ENCODE peak calls at places on chromosomes 6 and 20, in five cellular contexts. L, Z, T, R and F are unnamed samples.
A peak's percentile ranks its signal among the peaks of the same experiment; 100 is the strongest.

GRCh38 chr6:4776967-4777925 is 1.0 kb downstream of the CDYL start:
- DNase-seq in Z (no peak), T (peak; percentile 10), R (peak; percentile 9), L (no peak), F (peak; percentile 66)

GRCh38 chr6:88780714-88781389 is 182.6 kb downstream of the RNGTT start:
- DNase-seq in L (peak; percentile 5), R (peak; percentile 22), T (peak; percentile 63), Z (peak; percentile 58), F (peak; percentile 21)

GRCh38 chr20:23692725-23693124 is 3.9 kb upstream of the CST4 start:
- DNase-seq in R (no peak), Z (no peak), L (no peak), T (no peak), F (no peak)

GRCh38 chr6:80872194-80872950 is 765.9 kb downstream of the BCKDHB start:
- DNase-seq in T (no peak), R (peak; percentile 79), Z (no peak), L (no peak), F (peak; percentile 64)

GRCh38 chr6:53547166-53547814 is 2.4 kb upstream of the GCLC start:
- DNase-seq in R (no peak), T (no peak), Z (no peak), L (no peak), F (no peak)

GRCh38 chr6:44806656-44807055 is 419.1 kb downstream of the CDC5L start:
- DNase-seq in R (no peak), Z (no peak), L (no peak), T (peak; percentile 16), F (no peak)

GRCh38 chr6:168332020-168332419 is 12.4 kb upstream of the DACT2 start:
- DNase-seq in R (no peak), Z (no peak), L (no peak), T (no peak), F (no peak)

GRCh38 chr20:32450484-32451061 is 92.4 kb downstream of the ASXL1 start:
- DNase-seq in Z (peak; percentile 39), T (no peak), L (no peak), R (no peak), F (no peak)

GRCh38 chr20:61451009-61451408 is 198.9 kb downstream of the CDH4 start:
- DNase-seq in T (no peak), Z (no peak), L (no peak), R (no peak), F (no peak)

GRCh38 chr20:43996240-43996930 is 81.7 kb downstream of the TOX2 start:
- DNase-seq in T (no peak), L (no peak), R (no peak), Z (no peak), F (no peak)
- H3K36me3 ChIP-seq in T (no peaks in the 10 kb centered on the region), L (no peaks in the 10 kb centered on the region), R (no peaks in the 10 kb centered on the region), Z (no peaks in the 10 kb centered on the region), F (no peaks in the 10 kb centered on the region)

GRCh38 chr6:106098383-106099234 is 12.5 kb downstream of the PRDM1 start:
- DNase-seq in L (no peak), T (no peak), R (no peak), Z (peak; percentile 83), F (no peak)
- H3K4me3 ChIP-seq in L (peak overlapping the region; percentile 28), T (no peak overlapping the region), R (peak overlapping the region; percentile 30), Z (peak overlapping the region; percentile 75), F (peak overlapping the region; percentile 20)

DNA sequence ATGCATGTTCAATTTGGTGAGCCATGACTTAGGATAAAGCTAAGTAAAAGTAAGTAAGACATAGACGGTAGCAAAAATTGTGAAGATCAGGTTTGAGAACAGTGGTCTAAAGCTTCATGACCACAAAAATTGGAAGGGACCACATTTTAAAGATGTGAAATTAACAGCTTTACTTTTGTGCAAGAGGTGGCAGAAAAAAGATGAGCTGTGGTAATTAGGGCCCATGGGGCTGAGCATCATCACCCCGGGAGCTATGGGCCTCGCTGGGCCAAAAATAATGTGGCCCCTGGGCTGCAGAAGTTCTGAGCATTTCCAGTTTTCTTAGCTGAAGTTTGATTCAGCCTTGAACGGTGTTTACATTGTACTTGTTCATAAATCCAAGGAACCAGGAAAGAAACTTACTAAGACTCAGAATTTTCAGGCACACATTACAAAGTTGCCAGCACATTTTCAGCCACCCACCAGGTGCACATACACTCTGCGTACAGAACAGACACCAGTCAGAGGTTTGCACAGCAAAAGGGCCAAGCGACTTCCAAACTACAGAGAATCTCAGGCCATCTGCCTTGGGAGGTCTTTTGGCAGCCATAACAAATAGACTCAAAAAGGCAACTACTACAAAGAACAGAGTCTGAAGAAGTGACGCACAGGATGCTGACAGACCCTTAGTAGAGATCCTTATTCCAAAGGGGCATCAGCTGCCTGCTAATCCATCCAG is 57.7 kb downstream of the CSE1L start:
- DNase-seq in T (no peak), L (no peak), R (no peak), Z (no peak), F (no peak)
- H3K36me3 ChIP-seq in T (peaks cover 65% of the 10 kb centered on the region), L (peaks cover 7% of the 10 kb centered on the region), R (peaks cover 74% of the 10 kb centered on the region), Z (peaks cover 12% of the 10 kb centered on the region), F (peaks cover 28% of the 10 kb centered on the region)

GRCh38 chr20:11918280-11918952 is 723 bp downstream of the BTBD3 start:
- DNase-seq in L (no peak), R (no peak), Z (no peak), T (no peak), F (no peak)
- H3K4me3 ChIP-seq in L (peak overlapping the region; percentile 4), R (peak overlapping the region; percentile 13), Z (no peak overlapping the region), T (no peak overlapping the region), F (peak overlapping the region; percentile 22)

GRCh38 chr6:109473120-109473519 is 9.9 kb downstream of the ZBTB24 start:
- DNase-seq in L (no peak), R (no peak), T (no peak), Z (no peak), F (no peak)

GRCh38 chr6:109469591-109470189 is 13.3 kb downstream of the ZBTB24 start:
- DNase-seq in Z (no peak), T (no peak), L (no peak), R (no peak), F (no peak)

GRCh38 chr6:109472132-109472995 is 10.7 kb downstream of the ZBTB24 start:
- DNase-seq in Z (no peak), R (no peak), L (no peak), T (no peak), F (no peak)

GRCh38 chr6:109467696-109468095 is 12.1 kb upstream of the MICAL1 start:
- DNase-seq in T (no peak), Z (no peak), R (no peak), L (no peak), F (no peak)

DNA sequence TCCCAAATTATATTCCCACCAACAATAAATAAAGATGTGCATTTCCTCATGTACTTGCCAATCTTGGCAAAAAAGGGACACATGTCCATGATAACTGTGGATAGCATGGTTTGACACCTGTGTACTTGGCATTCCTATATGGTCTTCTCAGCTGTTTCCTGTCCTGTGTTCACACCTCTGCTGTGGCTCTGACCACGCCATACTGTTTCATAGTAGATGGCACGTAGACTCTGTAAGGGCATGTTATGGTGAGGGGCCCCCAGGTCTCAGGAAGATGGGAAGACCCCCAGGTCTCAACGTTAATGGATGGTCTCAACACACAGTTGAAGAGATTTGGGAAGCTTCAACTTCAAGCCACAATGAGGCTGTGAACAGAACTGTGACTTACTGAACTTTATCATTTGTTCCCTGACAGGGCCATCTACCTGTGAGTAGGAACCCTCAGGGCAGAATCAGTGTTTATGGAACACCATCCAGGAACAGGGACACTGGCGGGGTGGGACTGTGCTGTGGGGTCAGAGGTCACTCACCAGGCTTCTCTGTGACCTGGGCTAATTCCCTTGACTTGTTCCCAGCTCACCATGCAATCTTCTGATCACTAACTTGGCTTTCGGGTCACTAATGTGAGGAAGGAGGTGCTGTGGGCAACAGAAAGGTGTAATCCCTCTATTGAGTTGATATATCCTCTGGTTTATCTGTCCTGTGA is 11.8 kb downstream of the ZBTB24 start:
- DNase-seq in L (no peak), Z (no peak), T (no peak), R (no peak), F (no peak)
- H3K36me3 ChIP-seq in L (peaks cover 20% of the 10 kb centered on the region), Z (peaks cover 50% of the 10 kb centered on the region), T (peaks cover 64% of the 10 kb centered on the region), R (peaks cover 95% of the 10 kb centered on the region), F (peaks cover 51% of the 10 kb centered on the region)

GRCh38 chr20:58884966-58885365 is 32.5 kb downstream of the GNAS start:
- DNase-seq in R (no peak), Z (no peak), T (no peak), L (no peak), F (no peak)

GRCh38 chr20:58883243-58883691 is 30.8 kb downstream of the GNAS start:
- DNase-seq in Z (no peak), R (no peak), L (peak; percentile 76), T (no peak), F (no peak)

GRCh38 chr20:58880994-58881752 is 28.7 kb downstream of the GNAS start:
- DNase-seq in R (no peak), Z (no peak), L (no peak), T (no peak), F (no peak)

GRCh38 chr20:58880441-58880840 is 27.9 kb downstream of the GNAS start:
- DNase-seq in L (no peak), Z (no peak), R (no peak), T (no peak), F (no peak)

GRCh38 chr20:58882704-58883089 is 30.2 kb downstream of the GNAS start:
- DNase-seq in T (no peak), R (no peak), Z (no peak), L (no peak), F (no peak)
- H3K4me3 ChIP-seq in T (no peak overlapping the region), R (no peak overlapping the region), Z (no peak overlapping the region), L (no peak overlapping the region), F (no peak overlapping the region)

GRCh38 chr20:63287697-63288580 is 5.0 kb upstream of the COL20A1 start:
- DNase-seq in L (no peak), T (no peak), Z (no peak), R (no peak), F (no peak)
- H3K36me3 ChIP-seq in L (peaks cover 44% of the 10 kb centered on the region), T (peaks cover 33% of the 10 kb centered on the region), Z (no peaks in the 10 kb centered on the region), R (peaks cover 72% of the 10 kb centered on the region), F (peaks cover 65% of the 10 kb centered on the region)

DNA sequence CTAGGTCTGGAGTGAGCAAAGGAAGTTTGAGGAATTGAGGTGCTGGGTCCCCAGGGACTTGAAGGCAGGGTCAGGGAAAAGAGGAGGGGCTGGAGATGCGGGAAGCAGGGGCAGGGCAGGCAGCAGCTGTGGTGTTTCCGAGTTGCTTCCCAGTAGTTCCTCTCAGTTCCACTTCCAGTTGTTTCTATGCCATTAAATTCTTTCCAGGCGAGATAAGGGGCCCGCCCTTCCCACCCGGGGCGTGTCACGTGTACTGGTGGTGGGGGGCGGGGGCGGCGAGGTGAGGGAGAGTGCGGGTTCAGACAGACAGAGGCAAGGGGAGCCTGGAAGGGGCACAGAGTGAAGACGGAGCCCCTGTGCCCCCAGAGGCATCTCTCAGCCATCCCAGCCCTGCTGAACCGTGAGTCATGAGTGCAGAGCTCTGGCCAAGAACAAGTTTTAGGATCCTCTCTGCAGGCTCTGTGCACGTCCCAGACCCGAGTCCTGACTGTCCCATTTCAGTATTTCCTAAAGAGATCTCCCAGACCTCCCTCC is 977 bp downstream of the TNXB start:
- DNase-seq in Z (no peak), R (peak; percentile 77), T (no peak), L (no peak), F (peak; percentile 74)
- H3K4me3 ChIP-seq in Z (no peak overlapping the region), R (peak overlapping the region; percentile 28), T (no peak overlapping the region), L (peak overlapping the region; percentile 3), F (peak overlapping the region; percentile 47)

DNA sequence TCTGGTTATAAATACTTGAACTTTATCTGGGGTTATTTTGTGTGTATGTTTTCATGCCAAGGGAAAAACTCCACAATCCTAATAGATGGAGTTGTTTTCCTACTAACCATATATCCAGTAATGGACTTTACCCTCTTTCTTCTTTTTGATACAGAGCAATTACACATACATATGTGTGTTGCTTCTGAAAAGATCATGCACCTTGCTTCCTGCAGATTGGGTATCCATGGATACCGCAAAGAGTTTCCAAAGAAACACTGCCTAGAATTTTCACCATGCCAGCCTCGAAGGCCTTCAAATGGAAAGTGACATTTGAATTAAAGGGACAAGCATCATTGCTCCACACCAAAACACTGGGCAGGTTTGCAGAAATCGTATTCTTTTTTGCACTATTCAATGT is 26.8 kb downstream of the HDDC2 start:
- DNase-seq in Z (no peak), R (no peak), T (no peak), L (no peak), F (no peak)
- H3K36me3 ChIP-seq in Z (peaks cover 14% of the 10 kb centered on the region), R (peaks cover 77% of the 10 kb centered on the region), T (peaks cover 7% of the 10 kb centered on the region), L (no peaks in the 10 kb centered on the region), F (peaks cover 32% of the 10 kb centered on the region)